ENCODE peak calls at places on chromosome 18, in seven cellular contexts. G is NB4, Q is psoas muscle, C is GM20000, L is nephron progenitor cell, P is GM13976, A is fibroblast of mammary gland. R is an unnamed sample.

GRCh38 chr18:13375302-13376255 is 157.0 kb downstream of the LDLRAD4 start:
- DNase-seq in G (peak), Q (peak), C (peak), L (no peak), P (peak), A (peak), R (peak)

GRCh38 chr18:22563098-22563707 is 145.5 kb upstream of the CTAGE1 start:
- DNase-seq in G (peak), Q (no peak), C (peak), L (peak), P (peak), A (peak), R (peak)

GRCh38 chr18:77131100-77131651 is 1.4 kb downstream of the MBP start:
- DNase-seq in G (peak), Q (peak), C (peak), L (no peak), P (no peak), A (peak), R (no peak)

GRCh38 chr18:68796936-68797690 is 767 bp upstream of the CCDC102B start:
- DNase-seq in G (peak), Q (no peak), C (no peak), L (no peak), P (no peak), A (peak), R (no peak)

GRCh38 chr18:27847412-27847811 is 329.5 kb downstream of the CDH2 start:
- DNase-seq in G (no peak), Q (no peak), C (no peak), L (no peak), P (no peak), A (no peak), R (no peak)

GRCh38 chr18:6729247-6730091 is at the start of gene ARHGAP28:
- DNase-seq in G (no peak), Q (peak), C (peak), L (peak), P (peak), A (peak), R (peak)

GRCh38 chr18:58886864-58887612 is 22.4 kb downstream of the ZNF532 start:
- DNase-seq in G (no peak), Q (no peak), C (no peak), L (no peak), P (no peak), A (no peak), R (no peak)

GRCh38 chr18:58578835-58579560 is 49.9 kb downstream of the ALPK2 start:
- DNase-seq in G (no peak), Q (no peak), C (no peak), L (no peak), P (no peak), A (peak), R (no peak)

GRCh38 chr18:60024345-60024744 is 124.5 kb downstream of the PMAIP1 start:
- DNase-seq in G (no peak), Q (no peak), C (no peak), L (no peak), P (no peak), A (no peak), R (no peak)

GRCh38 chr18:57583297-57583835 is 3.1 kb downstream of the FECH start:
- DNase-seq in G (no peak), Q (no peak), C (no peak), L (no peak), P (no peak), A (no peak), R (no peak)

GRCh38 chr18:67705748-67706147 is 189.2 kb upstream of the DSEL start:
- DNase-seq in G (no peak), Q (no peak), C (no peak), L (no peak), P (no peak), A (peak), R (no peak)

GRCh38 chr18:3175195-3175758 is 44.5 kb downstream of the MYOM1 start:
- DNase-seq in G (no peak), Q (no peak), C (no peak), L (no peak), P (no peak), A (peak), R (no peak)

GRCh38 chr18:59067873-59068272 is 71.8 kb upstream of the SEC11C start:
- DNase-seq in G (peak), Q (no peak), C (no peak), L (peak), P (no peak), A (peak), R (no peak)

GRCh38 chr18:45850021-45850420 is 24.5 kb downstream of the SIGLEC15 start:
- DNase-seq in G (no peak), Q (no peak), C (no peak), L (peak), P (no peak), A (peak), R (no peak)
- TF ChIP-seq CTCF in G (no peak), Q (no peak), C (no peak), L (peak), P (no peak), A (peak), R (peak)

GRCh38 chr18:11387880-11388279 is 221.5 kb upstream of the SLC35G4 start:
- DNase-seq in G (peak), Q (peak), C (peak), L (no peak), P (peak), A (peak), R (no peak)
- TF ChIP-seq CTCF in G (peak), Q (peak), C (no peak), L (no peak), P (no peak), A (peak), R (no peak)

DNA sequence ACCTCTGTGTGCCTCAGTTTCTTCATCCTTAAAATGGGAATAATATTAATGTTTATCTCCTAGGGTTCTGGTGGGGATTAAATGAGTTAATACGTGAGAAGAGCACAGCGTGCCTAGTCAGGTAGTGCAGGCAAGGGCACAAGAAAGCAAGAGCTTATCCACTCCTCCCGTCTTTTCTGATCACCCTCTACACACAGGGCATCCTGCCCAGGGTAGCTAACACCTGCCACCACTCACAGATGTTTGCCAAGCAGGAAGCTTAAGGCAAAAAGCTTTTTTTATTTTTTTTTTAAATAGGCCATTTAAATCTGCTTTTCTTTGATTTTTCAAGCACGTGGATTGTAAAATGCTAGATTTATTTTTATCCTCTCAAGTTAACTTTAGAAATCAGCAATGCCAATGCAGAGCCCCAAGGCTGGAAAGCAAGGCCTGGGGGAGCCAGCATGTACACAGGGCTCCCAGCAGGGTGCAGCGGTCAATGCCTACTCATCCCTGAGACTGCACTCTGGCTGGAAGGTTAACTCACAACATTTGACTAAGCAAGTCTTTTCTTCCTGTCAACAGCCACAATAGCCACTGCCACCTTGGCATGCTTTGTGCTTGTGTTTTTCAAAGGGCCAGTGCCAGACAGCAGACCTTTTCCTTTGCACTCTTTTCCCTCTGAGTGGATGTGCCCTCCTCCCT is 86.5 kb upstream of the ACAA2 start:
- DNase-seq in G (no peak), Q (no peak), C (no peak), L (no peak), P (no peak), A (no peak), R (no peak)
- TF ChIP-seq CTCF in G (no peak), Q (no peak), C (no peak), L (no peak), P (no peak), A (no peak), R (no peak)

DNA sequence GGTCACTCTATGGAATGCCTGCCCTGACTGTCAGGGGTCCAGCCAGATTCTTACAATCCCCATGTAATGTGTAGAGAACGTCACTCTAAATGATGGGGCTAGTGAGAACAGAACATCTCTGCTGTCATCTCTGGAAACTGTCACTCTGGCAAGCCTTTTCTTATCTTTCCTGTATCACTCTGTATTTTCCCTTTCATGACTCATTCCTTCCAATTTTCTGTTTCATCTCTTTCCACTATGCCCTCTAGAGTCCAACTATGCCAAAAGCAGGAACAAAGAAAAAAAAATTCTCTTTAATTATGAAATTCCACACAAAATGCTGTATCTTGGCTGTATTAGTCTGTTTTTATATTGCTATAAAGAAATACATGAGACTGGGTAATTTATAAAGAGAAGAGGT is 608.8 kb downstream of the ADCYAP1 start:
- DNase-seq in G (no peak), Q (no peak), C (no peak), L (no peak), P (no peak), A (no peak), R (no peak)
- TF ChIP-seq CTCF in G (no peak), Q (no peak), C (no peak), L (no peak), P (no peak), A (no peak), R (no peak)

GRCh38 chr18:10231220-10231619 is 223.2 kb upstream of the APCDD1 start:
- DNase-seq in G (no peak), Q (no peak), C (no peak), L (no peak), P (no peak), A (no peak), R (no peak)

GRCh38 chr18:10228380-10228779 is 226.1 kb upstream of the APCDD1 start:
- DNase-seq in G (no peak), Q (no peak), C (no peak), L (no peak), P (no peak), A (no peak), R (no peak)

GRCh38 chr18:10226971-10227370 is 227.5 kb upstream of the APCDD1 start:
- DNase-seq in G (no peak), Q (no peak), C (no peak), L (no peak), P (no peak), A (no peak), R (no peak)

GRCh38 chr18:10232062-10232461 is 222.4 kb upstream of the APCDD1 start:
- DNase-seq in G (no peak), Q (no peak), C (no peak), L (no peak), P (no peak), A (no peak), R (no peak)

DNA sequence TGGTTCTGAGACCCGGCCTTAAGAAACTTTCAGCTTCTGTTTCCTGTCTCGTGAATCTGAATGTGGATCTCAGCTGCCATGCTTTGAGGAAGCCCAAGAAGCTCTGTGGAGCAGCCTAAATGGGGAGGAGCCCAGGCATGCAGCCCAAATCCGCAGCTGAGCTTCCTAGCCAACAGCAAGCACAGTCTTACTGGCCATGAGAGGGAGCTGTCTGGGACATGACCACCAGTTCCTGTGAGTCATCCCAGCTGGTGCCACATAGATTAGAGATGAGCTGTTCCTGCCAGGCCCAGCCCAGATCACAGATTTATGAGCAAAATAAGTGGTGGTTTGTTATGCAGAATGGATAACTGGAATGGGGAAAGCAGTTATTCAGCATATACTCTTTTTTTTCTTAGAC is 224.4 kb upstream of the APCDD1 start:
- DNase-seq in G (peak), Q (no peak), C (no peak), L (no peak), P (no peak), A (peak), R (no peak)
- TF ChIP-seq CTCF in G (peak), Q (no peak), C (no peak), L (no peak), P (no peak), A (peak), R (no peak)

GRCh38 chr18:24827500-24827899 is 367.1 kb downstream of the HRH4 start:
- DNase-seq in G (no peak), Q (no peak), C (no peak), L (no peak), P (no peak), A (peak), R (no peak)
- TF ChIP-seq CTCF in G (no peak), Q (no peak), C (no peak), L (no peak), P (no peak), A (no peak), R (no peak)

GRCh38 chr18:31702449-31702848 is 18.1 kb upstream of the B4GALT6 start:
- DNase-seq in G (no peak), Q (no peak), C (no peak), L (no peak), P (no peak), A (no peak), R (no peak)
- TF ChIP-seq CTCF in G (no peak), Q (no peak), C (no peak), L (no peak), P (no peak), A (no peak), R (no peak)